ENCODE peak calls at places on chromosomes 3 and 15, in seven cellular contexts. One of them, this sample, is unnamed.

GRCh38 chr3:130834476-130834875 is 59.4 kb upstream of the ATP2C1 start:
- DNase-seq in GM04503: no peak
- DNase-seq in AG08395: peak
- DNase-seq in NCI-H2171 treated with DMSO at 0.1 percent for 48 hours: no peak
- DNase-seq in WTC11: no peak
- DNase-seq in stimulated activated CD8-positive, alpha-beta memory T cell treated with anti-CD3 and anti-CD28 coated beads, Interleukin-12 subunit alpha, Interleukin-12 subunit beta, amount 100 ng/mL, for 1 hour: no peak
- DNase-seq in AML-193: no peak
- DNase-seq in this sample: no peak

GRCh38 chr3:4696266-4696665 is 203.1 kb downstream of the ITPR1 start:
- DNase-seq in GM04503: no peak
- DNase-seq in AG08395: no peak
- DNase-seq in NCI-H2171 treated with DMSO at 0.1 percent for 48 hours: no peak
- DNase-seq in AML-193: no peak
- DNase-seq in stimulated activated CD8-positive, alpha-beta memory T cell treated with anti-CD3 and anti-CD28 coated beads, Interleukin-12 subunit alpha, Interleukin-12 subunit beta, amount 100 ng/mL, for 1 hour: no peak
- DNase-seq in WTC11: no peak
- DNase-seq in this sample: no peak

GRCh38 chr3:93961489-93961888 is 12.2 kb downstream of the PROS1 start:
- DNase-seq in AML-193: no peak
- DNase-seq in stimulated activated CD8-positive, alpha-beta memory T cell treated with anti-CD3 and anti-CD28 coated beads, Interleukin-12 subunit alpha, Interleukin-12 subunit beta, amount 100 ng/mL, for 1 hour: no peak
- DNase-seq in WTC11: no peak
- DNase-seq in GM04503: no peak
- DNase-seq in AG08395: no peak
- DNase-seq in NCI-H2171 treated with DMSO at 0.1 percent for 48 hours: no peak
- DNase-seq in this sample: no peak

GRCh38 chr15:90836296-90836871 is 32.0 kb upstream of the FURIN start:
- DNase-seq in WTC11: no peak
- DNase-seq in AML-193: no peak
- DNase-seq in stimulated activated CD8-positive, alpha-beta memory T cell treated with anti-CD3 and anti-CD28 coated beads, Interleukin-12 subunit alpha, Interleukin-12 subunit beta, amount 100 ng/mL, for 1 hour: no peak
- DNase-seq in NCI-H2171 treated with DMSO at 0.1 percent for 48 hours: peak
- DNase-seq in GM04503: peak
- DNase-seq in AG08395: peak
- DNase-seq in this sample: no peak

GRCh38 chr3:63559884-63560283 is 92.6 kb upstream of the SNTN start:
- DNase-seq in AG08395: no peak
- DNase-seq in stimulated activated CD8-positive, alpha-beta memory T cell treated with anti-CD3 and anti-CD28 coated beads, Interleukin-12 subunit alpha, Interleukin-12 subunit beta, amount 100 ng/mL, for 1 hour: no peak
- DNase-seq in AML-193: no peak
- DNase-seq in GM04503: no peak
- DNase-seq in WTC11: no peak
- DNase-seq in NCI-H2171 treated with DMSO at 0.1 percent for 48 hours: no peak
- DNase-seq in this sample: no peak

GRCh38 chr3:41448396-41448795 is 249.1 kb downstream of the CTNNB1 start:
- DNase-seq in NCI-H2171 treated with DMSO at 0.1 percent for 48 hours: no peak
- DNase-seq in AML-193: no peak
- DNase-seq in GM04503: no peak
- DNase-seq in AG08395: no peak
- DNase-seq in stimulated activated CD8-positive, alpha-beta memory T cell treated with anti-CD3 and anti-CD28 coated beads, Interleukin-12 subunit alpha, Interleukin-12 subunit beta, amount 100 ng/mL, for 1 hour: no peak
- DNase-seq in WTC11: no peak
- DNase-seq in this sample: no peak

GRCh38 chr3:72299823-72300222 is 514.9 kb upstream of the PROK2 start:
- DNase-seq in GM04503: no peak
- DNase-seq in WTC11: no peak
- DNase-seq in AG08395: no peak
- DNase-seq in NCI-H2171 treated with DMSO at 0.1 percent for 48 hours: no peak
- DNase-seq in stimulated activated CD8-positive, alpha-beta memory T cell treated with anti-CD3 and anti-CD28 coated beads, Interleukin-12 subunit alpha, Interleukin-12 subunit beta, amount 100 ng/mL, for 1 hour: no peak
- DNase-seq in AML-193: no peak
- DNase-seq in this sample: no peak

GRCh38 chr15:74635228-74635627 is 19.6 kb downstream of the CLK3 start:
- DNase-seq in stimulated activated CD8-positive, alpha-beta memory T cell treated with anti-CD3 and anti-CD28 coated beads, Interleukin-12 subunit alpha, Interleukin-12 subunit beta, amount 100 ng/mL, for 1 hour: peak
- DNase-seq in AML-193: peak
- DNase-seq in NCI-H2171 treated with DMSO at 0.1 percent for 48 hours: peak
- DNase-seq in WTC11: peak
- DNase-seq in AG08395: peak
- DNase-seq in GM04503: no peak
- DNase-seq in this sample: no peak

GRCh38 chr15:57026016-57026602 is 107.7 kb downstream of the TCF12 start:
- DNase-seq in WTC11: no peak
- DNase-seq in GM04503: no peak
- DNase-seq in AML-193: no peak
- DNase-seq in AG08395: no peak
- DNase-seq in NCI-H2171 treated with DMSO at 0.1 percent for 48 hours: no peak
- DNase-seq in stimulated activated CD8-positive, alpha-beta memory T cell treated with anti-CD3 and anti-CD28 coated beads, Interleukin-12 subunit alpha, Interleukin-12 subunit beta, amount 100 ng/mL, for 1 hour: no peak
- DNase-seq in this sample: no peak

GRCh38 chr3:149151843-149152242 is 22.4 kb downstream of the HPS3 start:
- DNase-seq in stimulated activated CD8-positive, alpha-beta memory T cell treated with anti-CD3 and anti-CD28 coated beads, Interleukin-12 subunit alpha, Interleukin-12 subunit beta, amount 100 ng/mL, for 1 hour: no peak
- DNase-seq in WTC11: no peak
- DNase-seq in GM04503: peak
- DNase-seq in NCI-H2171 treated with DMSO at 0.1 percent for 48 hours: no peak
- DNase-seq in AML-193: peak
- DNase-seq in AG08395: peak
- DNase-seq in this sample: no peak

GRCh38 chr15:80669599-80670273 is 25.4 kb upstream of the ABHD17C start:
- DNase-seq in WTC11: no peak
- DNase-seq in AML-193: no peak
- DNase-seq in NCI-H2171 treated with DMSO at 0.1 percent for 48 hours: no peak
- DNase-seq in GM04503: no peak
- DNase-seq in AG08395: peak
- DNase-seq in stimulated activated CD8-positive, alpha-beta memory T cell treated with anti-CD3 and anti-CD28 coated beads, Interleukin-12 subunit alpha, Interleukin-12 subunit beta, amount 100 ng/mL, for 1 hour: no peak
- DNase-seq in this sample: no peak

GRCh38 chr15:38536201-38536676 is 28.4 kb downstream of the RASGRP1 start:
- DNase-seq in WTC11: no peak
- DNase-seq in GM04503: peak
- DNase-seq in stimulated activated CD8-positive, alpha-beta memory T cell treated with anti-CD3 and anti-CD28 coated beads, Interleukin-12 subunit alpha, Interleukin-12 subunit beta, amount 100 ng/mL, for 1 hour: no peak
- DNase-seq in AML-193: no peak
- DNase-seq in AG08395: peak
- DNase-seq in NCI-H2171 treated with DMSO at 0.1 percent for 48 hours: no peak
- DNase-seq in this sample: no peak

GRCh38 chr3:37458162-37458895 is 283.9 kb upstream of the LRRFIP2 start:
- DNase-seq in GM04503: no peak
- DNase-seq in NCI-H2171 treated with DMSO at 0.1 percent for 48 hours: no peak
- DNase-seq in AML-193: peak
- DNase-seq in WTC11: no peak
- DNase-seq in AG08395: no peak
- DNase-seq in stimulated activated CD8-positive, alpha-beta memory T cell treated with anti-CD3 and anti-CD28 coated beads, Interleukin-12 subunit alpha, Interleukin-12 subunit beta, amount 100 ng/mL, for 1 hour: no peak
- DNase-seq in this sample: no peak

GRCh38 chr15:45729146-45729545 is 94.3 kb downstream of the SQOR start:
- DNase-seq in WTC11: no peak
- DNase-seq in AML-193: no peak
- DNase-seq in AG08395: no peak
- DNase-seq in stimulated activated CD8-positive, alpha-beta memory T cell treated with anti-CD3 and anti-CD28 coated beads, Interleukin-12 subunit alpha, Interleukin-12 subunit beta, amount 100 ng/mL, for 1 hour: no peak
- DNase-seq in GM04503: no peak
- DNase-seq in NCI-H2171 treated with DMSO at 0.1 percent for 48 hours: no peak
- DNase-seq in this sample: no peak

GRCh38 chr3:40340541-40341170 is 31.1 kb downstream of the EIF1B start:
- DNase-seq in WTC11: no peak
- DNase-seq in AML-193: no peak
- DNase-seq in AG08395: no peak
- DNase-seq in stimulated activated CD8-positive, alpha-beta memory T cell treated with anti-CD3 and anti-CD28 coated beads, Interleukin-12 subunit alpha, Interleukin-12 subunit beta, amount 100 ng/mL, for 1 hour: no peak
- DNase-seq in GM04503: no peak
- DNase-seq in NCI-H2171 treated with DMSO at 0.1 percent for 48 hours: no peak
- DNase-seq in this sample: no peak

GRCh38 chr3:102183623-102184022 is 251.2 kb upstream of the ZPLD1 start:
- DNase-seq in AG08395: no peak
- DNase-seq in GM04503: no peak
- DNase-seq in NCI-H2171 treated with DMSO at 0.1 percent for 48 hours: no peak
- DNase-seq in WTC11: no peak
- DNase-seq in AML-193: no peak
- DNase-seq in stimulated activated CD8-positive, alpha-beta memory T cell treated with anti-CD3 and anti-CD28 coated beads, Interleukin-12 subunit alpha, Interleukin-12 subunit beta, amount 100 ng/mL, for 1 hour: no peak
- DNase-seq in this sample: no peak

GRCh38 chr3:196115678-196116083 is 33.8 kb upstream of the TFRC start:
- DNase-seq in stimulated activated CD8-positive, alpha-beta memory T cell treated with anti-CD3 and anti-CD28 coated beads, Interleukin-12 subunit alpha, Interleukin-12 subunit beta, amount 100 ng/mL, for 1 hour: no peak
- DNase-seq in GM04503: no peak
- DNase-seq in AML-193: no peak
- DNase-seq in WTC11: no peak
- DNase-seq in NCI-H2171 treated with DMSO at 0.1 percent for 48 hours: no peak
- DNase-seq in AG08395: no peak
- DNase-seq in this sample: no peak

GRCh38 chr3:172387728-172388127 is 60.5 kb downstream of the GHSR start:
- DNase-seq in stimulated activated CD8-positive, alpha-beta memory T cell treated with anti-CD3 and anti-CD28 coated beads, Interleukin-12 subunit alpha, Interleukin-12 subunit beta, amount 100 ng/mL, for 1 hour: no peak
- DNase-seq in AG08395: no peak
- DNase-seq in NCI-H2171 treated with DMSO at 0.1 percent for 48 hours: no peak
- DNase-seq in AML-193: no peak
- DNase-seq in WTC11: no peak
- DNase-seq in GM04503: no peak
- DNase-seq in this sample: no peak

GRCh38 chr3:37096292-37096691 is 78.1 kb downstream of the LRRFIP2 start:
- DNase-seq in GM04503: peak
- DNase-seq in stimulated activated CD8-positive, alpha-beta memory T cell treated with anti-CD3 and anti-CD28 coated beads, Interleukin-12 subunit alpha, Interleukin-12 subunit beta, amount 100 ng/mL, for 1 hour: no peak
- DNase-seq in WTC11: no peak
- DNase-seq in NCI-H2171 treated with DMSO at 0.1 percent for 48 hours: no peak
- DNase-seq in AG08395: peak
- DNase-seq in AML-193: no peak
- DNase-seq in this sample: no peak

GRCh38 chr15:38211249-38211648 is 41.4 kb upstream of the SPRED1 start:
- DNase-seq in AG08395: no peak
- DNase-seq in AML-193: no peak
- DNase-seq in GM04503: no peak
- DNase-seq in WTC11: no peak
- DNase-seq in stimulated activated CD8-positive, alpha-beta memory T cell treated with anti-CD3 and anti-CD28 coated beads, Interleukin-12 subunit alpha, Interleukin-12 subunit beta, amount 100 ng/mL, for 1 hour: no peak
- DNase-seq in NCI-H2171 treated with DMSO at 0.1 percent for 48 hours: no peak
- DNase-seq in this sample: no peak

GRCh38 chr15:63363292-63363691 is 18.4 kb downstream of the CA12 start:
- DNase-seq in WTC11: no peak
- DNase-seq in AML-193: no peak
- DNase-seq in NCI-H2171 treated with DMSO at 0.1 percent for 48 hours: no peak
- DNase-seq in AG08395: no peak
- DNase-seq in GM04503: no peak
- DNase-seq in stimulated activated CD8-positive, alpha-beta memory T cell treated with anti-CD3 and anti-CD28 coated beads, Interleukin-12 subunit alpha, Interleukin-12 subunit beta, amount 100 ng/mL, for 1 hour: no peak
- DNase-seq in this sample: no peak

GRCh38 chr15:61888074-61888780 is 172.0 kb downstream of the VPS13C start:
- DNase-seq in NCI-H2171 treated with DMSO at 0.1 percent for 48 hours: no peak
- DNase-seq in GM04503: no peak
- DNase-seq in AML-193: no peak
- DNase-seq in AG08395: no peak
- DNase-seq in WTC11: no peak
- DNase-seq in stimulated activated CD8-positive, alpha-beta memory T cell treated with anti-CD3 and anti-CD28 coated beads, Interleukin-12 subunit alpha, Interleukin-12 subunit beta, amount 100 ng/mL, for 1 hour: no peak
- DNase-seq in this sample: no peak

GRCh38 chr3:57963811-57964346 is 44.3 kb upstream of the FLNB start:
- DNase-seq in AML-193: no peak
- DNase-seq in stimulated activated CD8-positive, alpha-beta memory T cell treated with anti-CD3 and anti-CD28 coated beads, Interleukin-12 subunit alpha, Interleukin-12 subunit beta, amount 100 ng/mL, for 1 hour: no peak
- DNase-seq in AG08395: no peak
- DNase-seq in GM04503: no peak
- DNase-seq in WTC11: no peak
- DNase-seq in NCI-H2171 treated with DMSO at 0.1 percent for 48 hours: no peak
- DNase-seq in this sample: no peak

GRCh38 chr3:35883929-35884328 is 244.6 kb downstream of the ARPP21 start:
- DNase-seq in AML-193: no peak
- DNase-seq in WTC11: no peak
- DNase-seq in GM04503: no peak
- DNase-seq in NCI-H2171 treated with DMSO at 0.1 percent for 48 hours: no peak
- DNase-seq in AG08395: no peak
- DNase-seq in stimulated activated CD8-positive, alpha-beta memory T cell treated with anti-CD3 and anti-CD28 coated beads, Interleukin-12 subunit alpha, Interleukin-12 subunit beta, amount 100 ng/mL, for 1 hour: no peak
- DNase-seq in this sample: no peak

GRCh38 chr3:46378426-46378942 is 7.7 kb downstream of the CCR5 start:
- DNase-seq in NCI-H2171 treated with DMSO at 0.1 percent for 48 hours: no peak
- DNase-seq in stimulated activated CD8-positive, alpha-beta memory T cell treated with anti-CD3 and anti-CD28 coated beads, Interleukin-12 subunit alpha, Interleukin-12 subunit beta, amount 100 ng/mL, for 1 hour: peak
- DNase-seq in WTC11: peak
- DNase-seq in AML-193: peak
- DNase-seq in GM04503: no peak
- DNase-seq in AG08395: peak
- DNase-seq in this sample: peak

GRCh38 chr15:36671017-36671416 is 91.6 kb downstream of the CDIN1 start:
- DNase-seq in AG08395: no peak
- DNase-seq in NCI-H2171 treated with DMSO at 0.1 percent for 48 hours: no peak
- DNase-seq in WTC11: no peak
- DNase-seq in stimulated activated CD8-positive, alpha-beta memory T cell treated with anti-CD3 and anti-CD28 coated beads, Interleukin-12 subunit alpha, Interleukin-12 subunit beta, amount 100 ng/mL, for 1 hour: no peak
- DNase-seq in AML-193: no peak
- DNase-seq in GM04503: no peak
- DNase-seq in this sample: peak

GRCh38 chr3:43338295-43338694 is 52.0 kb downstream of the SNRK start:
- DNase-seq in GM04503: no peak
- DNase-seq in stimulated activated CD8-positive, alpha-beta memory T cell treated with anti-CD3 and anti-CD28 coated beads, Interleukin-12 subunit alpha, Interleukin-12 subunit beta, amount 100 ng/mL, for 1 hour: no peak
- DNase-seq in AML-193: no peak
- DNase-seq in WTC11: no peak
- DNase-seq in AG08395: no peak
- DNase-seq in NCI-H2171 treated with DMSO at 0.1 percent for 48 hours: no peak
- DNase-seq in this sample: no peak

GRCh38 chr3:104556372-104557078 is 810.2 kb upstream of the ALCAM start:
- DNase-seq in AG08395: no peak
- DNase-seq in NCI-H2171 treated with DMSO at 0.1 percent for 48 hours: no peak
- DNase-seq in WTC11: no peak
- DNase-seq in stimulated activated CD8-positive, alpha-beta memory T cell treated with anti-CD3 and anti-CD28 coated beads, Interleukin-12 subunit alpha, Interleukin-12 subunit beta, amount 100 ng/mL, for 1 hour: no peak
- DNase-seq in GM04503: no peak
- DNase-seq in AML-193: peak
- DNase-seq in this sample: peak

GRCh38 chr3:158819282-158819681 is 17.4 kb downstream of the MFSD1 start:
- DNase-seq in stimulated activated CD8-positive, alpha-beta memory T cell treated with anti-CD3 and anti-CD28 coated beads, Interleukin-12 subunit alpha, Interleukin-12 subunit beta, amount 100 ng/mL, for 1 hour: no peak
- DNase-seq in NCI-H2171 treated with DMSO at 0.1 percent for 48 hours: no peak
- DNase-seq in AG08395: no peak
- DNase-seq in WTC11: no peak
- DNase-seq in GM04503: no peak
- DNase-seq in AML-193: no peak
- DNase-seq in this sample: no peak

GRCh38 chr3:42101481-42101880 is 10.3 kb downstream of the TRAK1 start:
- DNase-seq in AML-193: no peak
- DNase-seq in NCI-H2171 treated with DMSO at 0.1 percent for 48 hours: no peak
- DNase-seq in stimulated activated CD8-positive, alpha-beta memory T cell treated with anti-CD3 and anti-CD28 coated beads, Interleukin-12 subunit alpha, Interleukin-12 subunit beta, amount 100 ng/mL, for 1 hour: no peak
- DNase-seq in AG08395: no peak
- DNase-seq in WTC11: no peak
- DNase-seq in GM04503: no peak
- DNase-seq in this sample: no peak

GRCh38 chr3:48437812-48438211 is 2.1 kb downstream of the CCDC51 start:
- DNase-seq in stimulated activated CD8-positive, alpha-beta memory T cell treated with anti-CD3 and anti-CD28 coated beads, Interleukin-12 subunit alpha, Interleukin-12 subunit beta, amount 100 ng/mL, for 1 hour: no peak
- DNase-seq in GM04503: no peak
- DNase-seq in AG08395: no peak
- DNase-seq in AML-193: no peak
- DNase-seq in NCI-H2171 treated with DMSO at 0.1 percent for 48 hours: no peak
- DNase-seq in WTC11: no peak
- DNase-seq in this sample: no peak

GRCh38 chr3:100468676-100469075 is 23.7 kb upstream of the TMEM45A start:
- DNase-seq in AG08395: no peak
- DNase-seq in WTC11: no peak
- DNase-seq in NCI-H2171 treated with DMSO at 0.1 percent for 48 hours: no peak
- DNase-seq in stimulated activated CD8-positive, alpha-beta memory T cell treated with anti-CD3 and anti-CD28 coated beads, Interleukin-12 subunit alpha, Interleukin-12 subunit beta, amount 100 ng/mL, for 1 hour: no peak
- DNase-seq in AML-193: no peak
- DNase-seq in GM04503: no peak
- DNase-seq in this sample: no peak

GRCh38 chr3:22276351-22276750 is 525.3 kb upstream of the ZNF385D start:
- DNase-seq in WTC11: no peak
- DNase-seq in AML-193: no peak
- DNase-seq in GM04503: no peak
- DNase-seq in stimulated activated CD8-positive, alpha-beta memory T cell treated with anti-CD3 and anti-CD28 coated beads, Interleukin-12 subunit alpha, Interleukin-12 subunit beta, amount 100 ng/mL, for 1 hour: no peak
- DNase-seq in AG08395: no peak
- DNase-seq in NCI-H2171 treated with DMSO at 0.1 percent for 48 hours: no peak
- DNase-seq in this sample: no peak

GRCh38 chr15:60374209-60374608 is 23.6 kb downstream of the ANXA2 start:
- DNase-seq in GM04503: no peak
- DNase-seq in NCI-H2171 treated with DMSO at 0.1 percent for 48 hours: peak
- DNase-seq in AML-193: no peak
- DNase-seq in AG08395: no peak
- DNase-seq in WTC11: no peak
- DNase-seq in stimulated activated CD8-positive, alpha-beta memory T cell treated with anti-CD3 and anti-CD28 coated beads, Interleukin-12 subunit alpha, Interleukin-12 subunit beta, amount 100 ng/mL, for 1 hour: no peak
- DNase-seq in this sample: no peak

GRCh38 chr15:77497108-77497737 is 76.5 kb downstream of the HMG20A start:
- DNase-seq in GM04503: peak
- DNase-seq in stimulated activated CD8-positive, alpha-beta memory T cell treated with anti-CD3 and anti-CD28 coated beads, Interleukin-12 subunit alpha, Interleukin-12 subunit beta, amount 100 ng/mL, for 1 hour: no peak
- DNase-seq in NCI-H2171 treated with DMSO at 0.1 percent for 48 hours: peak
- DNase-seq in WTC11: peak
- DNase-seq in AML-193: no peak
- DNase-seq in AG08395: peak
- DNase-seq in this sample: no peak

GRCh38 chr3:159987291-159987711 is 1.3 kb upstream of the IL12A start:
- DNase-seq in AG08395: peak
- DNase-seq in NCI-H2171 treated with DMSO at 0.1 percent for 48 hours: no peak
- DNase-seq in WTC11: no peak
- DNase-seq in stimulated activated CD8-positive, alpha-beta memory T cell treated with anti-CD3 and anti-CD28 coated beads, Interleukin-12 subunit alpha, Interleukin-12 subunit beta, amount 100 ng/mL, for 1 hour: no peak
- DNase-seq in GM04503: peak
- DNase-seq in AML-193: no peak
- DNase-seq in this sample: no peak

GRCh38 chr3:186785517-186786018 is 2.2 kb downstream of the EIF4A2 start:
- DNase-seq in GM04503: no peak
- DNase-seq in NCI-H2171 treated with DMSO at 0.1 percent for 48 hours: no peak
- DNase-seq in WTC11: no peak
- DNase-seq in AML-193: no peak
- DNase-seq in AG08395: no peak
- DNase-seq in stimulated activated CD8-positive, alpha-beta memory T cell treated with anti-CD3 and anti-CD28 coated beads, Interleukin-12 subunit alpha, Interleukin-12 subunit beta, amount 100 ng/mL, for 1 hour: no peak
- DNase-seq in this sample: no peak

This sample was measured in HL-60.